ENCODE peak calls at places on chromosome 4, in five cellular contexts. F is upper lobe of left lung, Y is PC-3, E is colonic mucosa, G is ovary. A is an unnamed sample.

GRCh38 chr4:75071241-75071778 is 138.4 kb downstream of the PARM1 start:
- DNase-seq in F (no peak), Y (no peak), E (no peak), G (no peak), A (no peak)

GRCh38 chr4:84965558-84966381 is 720 bp downstream of the WDFY3 start:
- DNase-seq in F (peak; percentile 92), Y (peak; percentile 26), E (peak; percentile 41), G (peak; percentile 66), A (peak; percentile 17)

GRCh38 chr4:13546855-13547562 is 2.7 kb upstream of the NKX3-2 start:
- DNase-seq in F (peak; percentile 89), Y (no peak), E (peak; percentile 31), G (no peak), A (no peak)

GRCh38 chr4:27318740-27319139 is 458.1 kb downstream of the STIM2 start:
- DNase-seq in F (no peak), Y (peak; percentile 54), E (peak; percentile 60), G (no peak), A (no peak)

GRCh38 chr4:25446611-25447010 is 69.5 kb downstream of the ANAPC4 start:
- DNase-seq in F (no peak), Y (no peak), E (no peak), G (no peak), A (no peak)

GRCh38 chr4:2932951-2933565 is 30.1 kb downstream of the NOP14 start:
- DNase-seq in F (no peak), Y (no peak), E (no peak), G (no peak), A (no peak)

GRCh38 chr4:59637596-59637995 is 1562.5 kb upstream of the ADGRL3 start:
- DNase-seq in F (no peak), Y (no peak), E (no peak), G (no peak), A (no peak)

GRCh38 chr4:6855692-6856297 is 53.8 kb upstream of the TBC1D14 start:
- DNase-seq in F (no peak), Y (peak; percentile 68), E (no peak), G (no peak), A (no peak)

GRCh38 chr4:73619351-73619750 is 885 bp downstream of the RASSF6 start:
- DNase-seq in F (no peak), Y (no peak), E (no peak), G (no peak), A (no peak)

GRCh38 chr4:8192748-8193738 is 6.0 kb upstream of the SH3TC1 start:
- DNase-seq in F (no peak), Y (peak; percentile 69), E (peak; percentile 82), G (no peak), A (peak; percentile 12)

GRCh38 chr4:174764105-174764729 is 64.8 kb downstream of the GLRA3 start:
- DNase-seq in F (no peak), Y (peak; percentile 62), E (no peak), G (no peak), A (no peak)

GRCh38 chr4:97942137-97942536 is 201.1 kb downstream of the STPG2 start:
- DNase-seq in F (no peak), Y (peak; percentile 70), E (no peak), G (no peak), A (no peak)

GRCh38 chr4:73576366-73576765 is 43.9 kb downstream of the RASSF6 start:
- DNase-seq in F (no peak), Y (no peak), E (no peak), G (no peak), A (no peak)

GRCh38 chr4:5029447-5029846 is 10.2 kb upstream of the CYTL1 start:
- DNase-seq in F (no peak), Y (no peak), E (no peak), G (no peak), A (no peak)

GRCh38 chr4:105113800-105114199 is 32.9 kb upstream of the TET2 start:
- DNase-seq in F (no peak), Y (no peak), E (no peak), G (no peak), A (no peak)

GRCh38 chr4:15778191-15778741 is at the start of gene CD38:
- DNase-seq in F (no peak), Y (no peak), E (peak; percentile 43), G (no peak), A (no peak)

GRCh38 chr4:91611786-91612185 is 692.0 kb upstream of the GRID2 start:
- DNase-seq in F (no peak), Y (no peak), E (no peak), G (no peak), A (no peak)

GRCh38 chr4:64682481-64682880 is 273.2 kb upstream of the TECRL start:
- DNase-seq in F (no peak), Y (peak; percentile 46), E (no peak), G (no peak), A (no peak)

GRCh38 chr4:75344915-75345314 is 169.3 kb downstream of the RCHY1 start:
- DNase-seq in F (no peak), Y (peak; percentile 59), E (no peak), G (no peak), A (no peak)

GRCh38 chr4:137361756-137362470 is 170.4 kb downstream of the PCDH18 start:
- DNase-seq in F (no peak), Y (no peak), E (no peak), G (no peak), A (no peak)

GRCh38 chr4:78634011-78634664 is 82.6 kb downstream of the ANXA3 start:
- DNase-seq in F (no peak), Y (no peak), E (no peak), G (no peak), A (peak; percentile 68)

GRCh38 chr4:7462509-7462971 is 27.8 kb upstream of the PSAPL1 start:
- DNase-seq in F (no peak), Y (peak; percentile 88), E (no peak), G (peak; percentile 73), A (peak; percentile 73)

GRCh38 chr4:81031389-81032173 is 1.1 kb downstream of the BMP3 start:
- DNase-seq in F (no peak), Y (no peak), E (peak; percentile 32), G (no peak), A (no peak)

GRCh38 chr4:137693641-137694040 is 161.3 kb upstream of the PCDH18 start:
- DNase-seq in F (no peak), Y (no peak), E (no peak), G (no peak), A (no peak)

GRCh38 chr4:52873861-52874343 is 11.8 kb downstream of the RASL11B start:
- DNase-seq in F (no peak), Y (no peak), E (peak; percentile 24), G (no peak), A (no peak)

GRCh38 chr4:15366660-15367059 is 61.2 kb upstream of the C1QTNF7 start:
- DNase-seq in F (no peak), Y (no peak), E (no peak), G (no peak), A (no peak)

GRCh38 chr4:113278324-113278934 is 229.0 kb downstream of the ANK2 start:
- DNase-seq in F (no peak), Y (peak; percentile 74), E (peak; percentile 64), G (peak; percentile 69), A (peak; percentile 48)

GRCh38 chr4:24172406-24172805 is 282.6 kb upstream of the PPARGC1A start:
- DNase-seq in F (no peak), Y (no peak), E (no peak), G (no peak), A (no peak)

GRCh38 chr4:38141808-38142500 is 181.8 kb downstream of the PTTG2 start:
- DNase-seq in F (no peak), Y (peak; percentile 8), E (no peak), G (no peak), A (no peak)

GRCh38 chr4:168440442-168441264 is 39.6 kb downstream of the DDX60L start:
- DNase-seq in F (no peak), Y (peak; percentile 71), E (no peak), G (no peak), A (no peak)

GRCh38 chr4:4386296-4386735 is 586 bp upstream of the NSG1 start:
- DNase-seq in F (peak; percentile 83), Y (no peak), E (no peak), G (no peak), A (no peak)

GRCh38 chr4:123162859-123163258 is 233.7 kb upstream of the SPRY1 start:
- DNase-seq in F (no peak), Y (no peak), E (no peak), G (no peak), A (no peak)

GRCh38 chr4:123158576-123158975 is 236.2 kb upstream of the NUDT6 start:
- DNase-seq in F (no peak), Y (no peak), E (no peak), G (no peak), A (no peak)

GRCh38 chr4:123163501-123163900 is 233.1 kb upstream of the SPRY1 start:
- DNase-seq in F (no peak), Y (no peak), E (no peak), G (no peak), A (no peak)

GRCh38 chr4:123159479-123159878 is 237.1 kb upstream of the NUDT6 start:
- DNase-seq in F (no peak), Y (no peak), E (no peak), G (no peak), A (no peak)
- H3K27ac ChIP-seq in F (no peak overlapping the region), Y (no peak overlapping the region), E (no peak overlapping the region), G (no peak overlapping the region), A (no peak overlapping the region)

GRCh38 chr4:144176476-144176875 is 36.0 kb upstream of the GYPA start:
- DNase-seq in F (no peak), Y (no peak), E (no peak), G (no peak), A (no peak)

GRCh38 chr4:144171697-144172096 is 31.2 kb upstream of the GYPA start:
- DNase-seq in F (no peak), Y (no peak), E (no peak), G (no peak), A (no peak)

GRCh38 chr4:144178414-144178813 is 37.9 kb upstream of the GYPA start:
- DNase-seq in F (no peak), Y (no peak), E (no peak), G (no peak), A (no peak)

GRCh38 chr4:144179152-144179739 is 38.7 kb upstream of the GYPA start:
- DNase-seq in F (no peak), Y (no peak), E (no peak), G (no peak), A (no peak)

GRCh38 chr4:144174401-144175067 is 34.0 kb upstream of the GYPA start:
- DNase-seq in F (no peak), Y (peak; percentile 81), E (no peak), G (no peak), A (no peak)
- TF ChIP-seq CTCF in F (peak; percentile 59), Y (peak; percentile 74), E (peak; percentile 39), G (peak; percentile 16), A (peak; percentile 77)

GRCh38 chr4:82043081-82043808 is 330.5 kb downstream of the HNRNPD start:
- DNase-seq in F (no peak), Y (no peak), E (peak; percentile 32), G (no peak), A (no peak)
- H3K4me3 ChIP-seq in F (no peak overlapping the region), Y (no peak overlapping the region), E (no peak overlapping the region), G (no peak overlapping the region), A (peak overlapping the region; percentile 65)

GRCh38 chr4:87049508-87049907 is 114.7 kb downstream of the AFF1 start:
- DNase-seq in F (peak; percentile 33), Y (no peak), E (no peak), G (no peak), A (peak; percentile 61)

GRCh38 chr4:87051121-87051713 is 116.4 kb downstream of the AFF1 start:
- DNase-seq in F (no peak), Y (no peak), E (no peak), G (no peak), A (no peak)

GRCh38 chr4:87053064-87053693 is 118.4 kb downstream of the AFF1 start:
- DNase-seq in F (no peak), Y (peak; percentile 4), E (no peak), G (no peak), A (no peak)

GRCh38 chr4:87052615-87053014 is 117.8 kb downstream of the AFF1 start:
- DNase-seq in F (no peak), Y (no peak), E (no peak), G (no peak), A (no peak)

GRCh38 chr4:87050596-87050995 is 115.8 kb downstream of the AFF1 start:
- DNase-seq in F (no peak), Y (no peak), E (no peak), G (no peak), A (no peak)
- H3K27ac ChIP-seq in F (peak overlapping the region; percentile 32), Y (no peak overlapping the region), E (no peak overlapping the region), G (no peak overlapping the region), A (peak overlapping the region; percentile 73)